ENCODE peak calls at places on chromosomes 6 and 20, in nine cellular contexts. E, H, J, T, Z, I, Q, M and L are unnamed samples.

GRCh38 chr6:44563397-44563796 is 175.9 kb downstream of the CDC5L start:
- DNase-seq in H (no peak), T (peak), M (no peak), Z (peak), J (peak), Q (no peak), I (no peak), E (peak), L (no peak)

GRCh38 chr6:137769797-137770362 is 97.2 kb upstream of the TNFAIP3 start:
- DNase-seq in Z (no peak), T (no peak), E (no peak), J (no peak), I (no peak), H (no peak), M (no peak), Q (no peak), L (no peak)

GRCh38 chr6:74333406-74333805 is 637.4 kb downstream of the CD109 start:
- DNase-seq in J (no peak), E (no peak), T (no peak), M (no peak), Z (no peak), Q (no peak), I (no peak), H (no peak), L (no peak)

GRCh38 chr20:4795394-4795793 is 73.7 kb downstream of the PRND start:
- DNase-seq in T (peak), H (peak), Q (peak), I (peak), J (no peak), M (no peak), E (no peak), Z (no peak), L (peak)

GRCh38 chr6:82248233-82248735 is 740 bp upstream of the IBTK start:
- DNase-seq in Z (no peak), T (peak), J (no peak), M (no peak), I (peak), E (peak), H (peak), Q (peak), L (peak)

GRCh38 chr6:89941031-89941775 is 46.9 kb downstream of the GJA10 start:
- DNase-seq in Q (no peak), T (peak), E (peak), Z (peak), J (no peak), M (no peak), I (peak), H (no peak), L (no peak)

GRCh38 chr20:38315290-38315966 is 11.5 kb downstream of the BPI start:
- DNase-seq in T (no peak), I (no peak), H (no peak), Q (no peak), E (no peak), Z (peak), M (no peak), J (no peak), L (no peak)

GRCh38 chr6:22873531-22874136 is 304.3 kb downstream of the HDGFL1 start:
- DNase-seq in M (no peak), H (no peak), I (no peak), E (peak), J (no peak), Q (no peak), Z (peak), T (no peak), L (no peak)

GRCh38 chr20:19302714-19303113 is 90.3 kb downstream of the SLC24A3 start:
- DNase-seq in M (no peak), J (no peak), T (no peak), I (no peak), Q (no peak), E (no peak), H (no peak), Z (no peak), L (no peak)

DNA sequence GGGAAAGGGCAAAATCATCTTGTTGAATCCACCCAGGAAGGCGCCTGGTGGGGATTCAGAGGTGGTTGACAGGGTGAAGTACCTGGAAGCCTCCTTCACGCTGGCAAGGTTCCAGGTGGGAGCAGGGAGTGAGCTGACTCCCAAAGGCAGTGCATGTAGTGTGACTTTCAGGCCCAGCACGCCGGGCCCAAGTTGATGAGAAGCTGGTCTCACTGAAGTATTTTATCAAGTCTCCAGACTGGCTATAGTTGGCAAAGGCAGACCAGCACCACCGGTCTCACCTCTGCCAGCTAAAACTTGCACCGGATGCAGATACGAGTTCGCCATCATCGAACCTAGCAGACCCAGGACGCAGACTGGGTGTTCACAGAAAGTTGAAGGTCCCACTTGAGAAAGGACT is 16.5 kb downstream of the PPP1R10 start:
- DNase-seq in I (no peak), Z (peak), M (no peak), Q (no peak), T (no peak), E (no peak), J (no peak), H (no peak), L (no peak)
- TF ChIP-seq POLR2A in I (no peak), Z (no peak), M (no peak), Q (no peak), T (no peak), E (no peak), J (no peak), H (no peak), L (no peak)

DNA sequence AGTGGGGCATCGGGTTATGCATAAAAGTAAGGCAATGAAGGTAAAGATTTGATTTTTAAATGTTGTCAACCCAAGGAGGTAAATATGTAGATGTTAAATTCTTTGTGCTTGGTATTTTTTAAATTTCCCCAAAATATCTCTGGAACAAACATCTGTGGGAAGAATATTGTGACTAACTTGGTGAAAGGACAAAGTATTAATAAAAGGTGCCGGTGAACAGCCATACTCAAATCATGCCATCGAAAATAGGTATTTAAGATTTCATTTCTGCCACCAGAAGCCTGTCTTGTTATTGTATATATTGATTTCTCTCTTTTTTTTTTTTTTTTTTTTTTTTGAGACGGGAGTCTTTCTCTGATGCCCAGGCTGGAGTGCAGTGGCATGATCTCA is 12.6 kb upstream of the ZBTB2 start:
- DNase-seq in J (no peak), Z (no peak), I (no peak), M (no peak), H (no peak), Q (no peak), T (no peak), E (no peak), L (no peak)
- TF ChIP-seq POLR2A in J (no peak), Z (no peak), I (no peak), M (peak), H (no peak), Q (no peak), T (no peak), E (no peak), L (no peak)

GRCh38 chr6:26043389-26044139 is 43.7 kb upstream of the HFE start:
- DNase-seq in Z (peak), E (peak), M (no peak), Q (no peak), I (peak), J (peak), H (peak), T (peak), L (peak)
- TF ChIP-seq POLR2A in Z (peak), E (peak), M (no peak), Q (no peak), I (peak), J (peak), H (no peak), T (peak), L (peak)

DNA sequence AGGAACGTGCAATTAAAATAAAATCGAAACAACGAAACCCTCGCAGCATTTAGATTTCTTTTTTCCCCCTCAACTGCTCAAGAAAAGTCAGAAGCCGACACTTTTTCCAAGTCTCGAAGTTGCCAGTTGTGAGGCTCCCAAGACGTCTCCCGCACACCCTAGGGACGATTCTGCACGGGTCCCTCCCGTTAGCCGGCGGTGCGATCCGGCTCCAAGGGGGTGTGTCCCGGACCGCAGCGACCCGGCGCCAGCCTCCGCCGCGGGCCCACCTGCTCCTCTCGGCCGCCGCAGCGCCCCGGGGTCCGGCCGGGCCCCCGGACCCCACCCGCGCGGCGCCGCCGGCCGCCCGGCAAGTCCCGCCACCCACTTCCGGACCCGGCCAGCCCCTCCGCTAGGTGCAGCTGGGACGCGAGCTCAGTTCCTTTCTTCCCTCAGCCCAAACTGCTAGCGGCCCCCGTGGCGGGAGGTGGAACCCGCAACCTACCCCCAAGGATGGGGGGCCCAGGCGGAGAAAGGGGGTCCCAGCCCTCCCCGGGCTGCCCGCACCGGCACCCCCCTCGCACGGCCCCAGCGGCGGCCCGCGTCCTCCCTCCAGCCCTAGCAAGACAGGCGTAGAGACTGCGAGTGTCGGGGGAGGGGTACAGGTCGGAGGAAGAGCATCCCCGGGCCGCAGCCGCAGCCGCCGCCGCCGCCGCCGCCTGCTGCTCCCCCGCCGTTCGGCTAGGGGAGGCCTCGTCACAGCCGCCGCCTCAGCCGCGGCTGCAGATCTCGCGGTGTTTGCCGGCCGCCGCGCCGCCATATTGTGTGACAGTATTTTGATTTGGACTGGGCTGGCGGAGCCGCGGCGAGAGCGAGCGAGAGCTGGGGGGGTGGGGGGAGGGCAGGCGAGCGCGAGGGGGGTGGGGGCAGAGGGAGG is 514 bp upstream of the TAB2 start:
- DNase-seq in T (peak), Q (peak), M (peak), J (peak), Z (peak), E (peak), H (peak), I (peak), L (peak)
- TF ChIP-seq POLR2A in T (peak), Q (peak), M (peak), J (no peak), Z (peak), E (peak), H (peak), I (peak), L (peak)

GRCh38 chr20:14604143-14604542 is 266.7 kb upstream of the FLRT3 start:
- DNase-seq in Z (no peak), I (no peak), T (no peak), Q (no peak), M (no peak), E (no peak), J (no peak), H (no peak), L (no peak)
- TF ChIP-seq POLR2A in Z (no peak), I (no peak), T (no peak), Q (no peak), M (no peak), E (no peak), J (no peak), H (no peak), L (no peak)

DNA sequence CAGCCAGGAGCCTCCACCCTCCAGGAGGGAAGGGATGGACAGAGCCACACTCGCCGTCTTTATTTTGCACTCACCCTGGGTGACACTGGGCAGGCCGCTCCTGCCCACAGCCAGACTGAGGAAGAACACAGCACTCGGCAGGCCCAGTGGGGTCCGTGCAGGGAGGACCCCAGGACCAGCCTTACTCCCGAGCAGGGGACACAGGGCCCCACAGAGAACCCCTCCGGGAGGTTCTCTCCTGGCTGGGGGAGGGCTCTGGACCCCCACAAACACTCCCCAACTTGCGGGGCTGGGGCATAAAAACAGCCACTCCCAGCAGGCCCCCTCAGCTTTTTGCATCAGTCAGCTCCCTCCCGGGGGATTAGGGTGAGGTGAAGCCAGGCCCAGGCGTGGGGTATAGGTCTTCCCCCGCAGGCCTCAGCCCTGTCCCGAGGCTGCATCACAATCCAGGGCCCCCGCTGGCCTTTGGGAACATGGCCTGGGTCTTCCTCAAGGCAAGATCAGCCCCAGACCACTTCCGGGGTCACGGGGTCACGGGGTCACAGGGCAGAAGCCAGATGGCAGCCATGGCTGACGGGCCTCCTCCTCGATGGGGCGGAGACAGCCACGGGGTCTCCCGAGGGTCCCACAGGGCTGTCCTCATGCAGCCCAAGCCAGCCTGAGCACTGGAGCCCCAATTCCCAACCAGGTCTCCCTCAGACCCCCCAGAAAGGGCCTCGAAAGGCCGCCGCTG is 3.2 kb downstream of the TNFRSF6B start:
- DNase-seq in M (no peak), J (peak), T (no peak), E (no peak), I (no peak), Z (peak), H (no peak), Q (no peak), L (no peak)
- TF ChIP-seq POLR2A in M (no peak), J (no peak), T (no peak), E (no peak), I (no peak), Z (no peak), H (no peak), Q (no peak), L (no peak)

GRCh38 chr6:27138837-27139752 is 108.4 kb upstream of the PRSS16 start:
- DNase-seq in T (no peak), Z (peak), H (no peak), M (peak), Q (no peak), I (peak), J (no peak), E (no peak), L (peak)
- TF ChIP-seq POLR2A in T (no peak), Z (no peak), H (peak), M (peak), Q (no peak), I (peak), J (no peak), E (no peak), L (peak)

DNA sequence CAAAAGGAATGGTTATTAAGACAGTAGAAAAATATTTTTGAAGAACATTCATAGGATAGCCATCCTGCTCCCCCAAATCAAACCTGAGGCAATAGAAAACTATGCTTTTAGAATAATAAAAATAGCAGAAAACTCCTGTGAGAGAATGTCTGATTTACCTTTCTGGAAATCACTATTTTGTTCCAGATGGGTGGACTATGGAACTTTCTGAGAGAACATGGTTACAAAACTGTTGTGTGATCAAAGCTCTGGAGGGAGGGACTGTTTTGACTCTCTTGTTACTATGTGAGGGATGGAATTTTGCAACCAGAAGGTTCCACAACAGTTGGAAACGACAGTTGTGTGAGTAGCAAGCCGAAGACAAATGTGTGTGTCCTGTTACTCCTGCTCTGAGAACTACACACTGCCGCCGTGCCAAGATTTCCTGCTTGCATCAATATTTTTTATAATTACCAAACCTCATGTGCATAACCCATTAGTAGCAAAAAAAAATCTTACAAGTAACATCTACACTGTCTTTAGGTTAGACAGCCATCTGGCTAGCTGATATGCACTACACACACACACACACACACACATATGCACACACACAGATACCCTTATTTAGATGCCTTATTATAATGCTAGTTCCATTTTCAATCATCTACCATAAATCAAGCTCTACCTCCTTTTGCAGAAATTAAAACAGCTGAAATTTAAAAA is 11.0 kb upstream of the HIVEP1 start:
- DNase-seq in T (peak), E (no peak), H (no peak), J (no peak), Z (peak), Q (no peak), I (peak), M (no peak), L (no peak)
- TF ChIP-seq POLR2A in T (no peak), E (no peak), H (no peak), J (no peak), Z (no peak), Q (no peak), I (no peak), M (no peak), L (no peak)

GRCh38 chr6:121522265-121522664 is 86.8 kb downstream of the GJA1 start:
- DNase-seq in Z (peak), H (peak), T (no peak), Q (no peak), E (peak), M (no peak), I (no peak), J (no peak), L (no peak)
- TF ChIP-seq POLR2A in Z (no peak), H (no peak), T (no peak), Q (no peak), E (no peak), M (no peak), I (no peak), J (no peak), L (no peak)

DNA sequence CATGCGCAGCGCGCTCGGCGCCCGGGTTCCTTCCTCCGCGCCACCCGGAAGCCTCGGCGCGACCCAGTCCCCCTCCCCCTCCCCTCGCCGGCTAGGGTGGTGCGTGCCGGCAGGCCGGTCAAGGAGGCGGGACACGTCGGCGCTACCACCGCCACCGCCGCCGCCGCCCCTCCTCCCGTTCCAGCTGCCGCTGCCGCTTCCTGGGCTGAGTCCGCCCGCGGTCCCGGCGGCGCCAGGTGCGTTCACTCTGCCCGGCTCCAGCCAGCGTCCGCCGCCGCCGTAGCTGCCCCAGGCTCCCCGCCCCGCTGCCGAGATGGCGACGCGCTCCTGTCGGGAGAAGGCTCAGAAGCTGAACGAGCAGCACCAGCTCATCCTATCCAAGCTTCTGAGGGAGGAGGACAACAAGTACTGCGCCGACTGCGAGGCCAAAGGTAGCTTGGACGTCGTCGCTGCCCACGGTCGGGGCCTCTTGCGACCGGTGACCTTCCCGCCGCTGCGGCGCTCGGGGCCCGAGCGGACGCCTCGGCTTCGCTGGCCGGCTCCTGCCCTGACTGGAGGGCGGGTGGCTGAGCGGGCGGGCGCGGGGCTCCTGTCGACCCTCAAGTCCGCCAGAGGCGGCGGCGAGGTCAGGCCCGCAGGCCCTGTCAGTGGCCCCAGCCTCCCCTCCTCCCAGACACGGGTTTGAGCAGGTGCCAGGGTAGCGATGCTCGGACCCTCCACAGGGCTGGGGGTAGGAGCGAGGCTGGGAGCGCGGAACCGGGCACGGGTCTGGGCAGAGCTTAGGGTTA is at the start of gene SMAP1:
- DNase-seq in M (peak), Z (peak), J (peak), H (peak), Q (peak), I (peak), E (peak), T (peak), L (peak)
- TF ChIP-seq POLR2A in M (peak), Z (peak), J (no peak), H (peak), Q (no peak), I (peak), E (peak), T (peak), L (peak)